ENCODE peak calls at places on chromosomes 3 and 15, in five cellular contexts. G is effector memory CD4-positive, alpha-beta T cell; K is breast epithelium; Z is heart left ventricle; B is colonic mucosa. X is an unnamed sample.

GRCh38 chr3:57805674-57806073 is 49.6 kb downstream of the SLMAP start:
- DNase-seq in G (no peak), K (no peak), Z (no peak), B (no peak), X (no peak)

GRCh38 chr3:150755902-150756301 is 7.1 kb downstream of the SIAH2 start:
- DNase-seq in G (no peak), K (no peak), Z (no peak), B (no peak), X (no peak)

GRCh38 chr3:172323894-172324590 is 124.2 kb downstream of the GHSR start:
- DNase-seq in G (no peak), K (no peak), Z (peak), B (no peak), X (no peak)

GRCh38 chr15:65595960-65596359 is 15.0 kb downstream of the INTS14 start:
- DNase-seq in G (no peak), K (no peak), Z (no peak), B (no peak), X (peak)

GRCh38 chr3:150172356-150172755 is 201.7 kb upstream of the PFN2 start:
- DNase-seq in G (no peak), K (no peak), Z (no peak), B (no peak), X (no peak)

GRCh38 chr15:31459011-31459748 is 132.5 kb downstream of the KLF13 start:
- DNase-seq in G (no peak), K (no peak), Z (no peak), B (no peak), X (no peak)

GRCh38 chr15:68730491-68731317 is 90.0 kb downstream of the ANP32A start:
- DNase-seq in G (no peak), K (no peak), Z (peak), B (peak), X (peak)

GRCh38 chr3:139444446-139444845 is 31.9 kb downstream of the RBP2 start:
- DNase-seq in G (no peak), K (no peak), Z (no peak), B (no peak), X (no peak)

GRCh38 chr3:72953325-72953956 is 43.2 kb upstream of the PPP4R2 start:
- DNase-seq in G (no peak), K (no peak), Z (no peak), B (no peak), X (no peak)

DNA sequence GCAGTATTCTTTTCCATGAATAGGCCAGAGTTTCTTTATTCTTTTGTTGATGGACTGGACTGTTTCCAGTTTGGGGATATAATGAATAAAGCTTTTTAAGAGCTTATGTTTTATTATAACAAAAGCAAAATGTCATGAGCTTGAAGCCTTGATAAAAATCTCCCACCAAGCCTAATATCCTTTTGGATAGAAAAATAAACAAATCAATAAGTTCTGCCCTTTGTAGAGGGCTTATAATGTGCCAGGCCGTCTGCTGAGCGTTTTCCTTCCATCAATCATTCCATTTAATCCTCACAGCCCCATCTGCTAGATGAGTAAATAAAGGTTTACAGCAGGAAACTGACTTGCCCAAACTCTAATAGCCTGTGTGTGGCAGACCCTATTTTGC is 21.4 kb upstream of the RFTN1 start:
- DNase-seq in G (no peak), K (no peak), Z (no peak), B (no peak), X (no peak)
- H3K27ac ChIP-seq in G (no peak), K (no peak), Z (no peak), B (no peak), X (no peak)

GRCh38 chr15:74174216-74174965 is 881 bp downstream of the ISLR start:
- DNase-seq in G (no peak), K (no peak), Z (peak), B (no peak), X (no peak)

GRCh38 chr15:74171965-74172541 is 1.5 kb upstream of the ISLR start:
- DNase-seq in G (no peak), K (no peak), Z (no peak), B (no peak), X (no peak)

GRCh38 chr15:74172751-74173544 is 562 bp upstream of the ISLR start:
- DNase-seq in G (no peak), K (no peak), Z (peak), B (peak), X (no peak)

GRCh38 chr15:74174966-74175270 is 1.4 kb downstream of the ISLR start:
- DNase-seq in G (no peak), K (no peak), Z (peak), B (no peak), X (no peak)

DNA sequence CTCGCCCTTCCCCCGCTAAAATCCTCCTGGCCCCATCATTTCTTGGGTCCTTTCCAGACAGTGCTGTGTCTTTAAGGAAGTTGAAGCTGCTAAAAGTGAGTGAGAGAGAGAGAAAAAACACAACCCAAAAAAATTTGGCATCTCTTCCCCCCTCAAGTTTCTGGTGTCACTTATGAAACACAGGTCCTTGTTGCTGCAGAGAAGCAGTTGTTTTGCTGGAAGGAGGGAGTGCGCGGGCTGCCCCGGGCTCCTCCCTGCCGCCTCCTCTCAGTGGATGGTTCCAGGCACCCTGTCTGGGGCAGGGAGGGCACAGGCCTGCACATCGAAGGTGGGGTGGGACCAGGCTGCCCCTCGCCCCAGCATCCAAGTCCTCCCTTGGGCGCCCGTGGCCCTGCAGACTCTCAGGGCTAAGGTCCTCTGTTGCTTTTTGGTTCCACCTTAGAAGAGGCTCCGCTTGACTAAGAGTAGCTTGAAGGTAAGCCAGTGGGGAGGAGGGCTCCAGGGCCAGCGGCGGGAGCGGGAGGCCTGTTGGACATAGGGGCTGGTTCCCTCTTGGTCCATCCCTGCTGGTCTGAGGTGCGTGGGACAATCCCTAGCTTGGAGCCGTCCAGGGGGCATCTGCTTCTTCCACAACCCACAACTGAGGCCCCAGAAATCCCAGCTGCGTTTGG is at the start of gene ISLR:
- DNase-seq in G (no peak), K (no peak), Z (peak), B (no peak), X (no peak)
- H3K27ac ChIP-seq in G (no peak), K (peak), Z (peak), B (peak), X (no peak)

DNA sequence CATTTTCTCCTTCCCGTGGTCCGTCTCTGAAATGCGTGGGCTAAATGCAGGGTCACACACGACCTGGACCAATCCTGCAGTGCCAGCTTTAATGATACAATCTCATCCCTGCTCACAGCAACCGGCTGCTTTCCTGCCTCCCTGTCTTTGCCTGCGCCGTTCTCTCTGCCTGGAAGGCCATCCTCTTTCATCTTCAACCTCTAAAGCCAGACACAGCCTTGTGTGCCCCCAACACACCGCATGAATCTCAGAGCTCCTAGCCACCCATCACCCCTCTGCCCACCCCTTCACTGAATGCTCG is 14.7 kb downstream of the H1-8 start:
- DNase-seq in G (no peak), K (no peak), Z (no peak), B (no peak), X (no peak)
- H3K27ac ChIP-seq in G (no peak), K (no peak), Z (peak), B (no peak), X (no peak)

DNA sequence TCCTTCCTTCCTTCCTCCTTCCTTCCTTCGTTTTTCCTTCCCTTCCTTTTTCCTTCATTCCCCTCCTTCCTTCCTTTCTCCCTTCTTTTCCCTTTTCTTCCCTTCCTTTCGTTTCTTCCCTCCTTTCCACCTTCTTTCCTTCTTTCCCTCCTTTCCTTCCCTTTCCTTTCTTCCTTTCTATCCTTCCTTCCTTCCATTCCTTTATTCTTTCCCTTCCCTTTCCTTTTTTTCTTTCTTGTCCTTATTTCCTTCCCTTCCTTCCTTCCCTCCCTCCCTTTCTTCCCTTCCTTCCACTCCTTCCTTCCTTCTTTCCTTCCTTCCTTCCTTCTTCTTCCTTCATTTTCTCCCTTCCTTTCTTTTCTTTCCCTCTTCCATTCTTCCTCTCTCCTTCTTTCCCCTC is 394.6 kb downstream of the GABRB3 start:
- DNase-seq in G (no peak), K (no peak), Z (no peak), B (no peak), X (no peak)
- H3K27ac ChIP-seq in G (no peak), K (no peak), Z (no peak), B (no peak), X (no peak)

GRCh38 chr3:152558386-152558785 is 276.5 kb upstream of the P2RY1 start:
- DNase-seq in G (no peak), K (no peak), Z (no peak), B (no peak), X (no peak)

GRCh38 chr3:152556731-152557254 is 278.1 kb upstream of the P2RY1 start:
- DNase-seq in G (no peak), K (no peak), Z (peak), B (no peak), X (no peak)

GRCh38 chr3:152559246-152559645 is 275.7 kb upstream of the P2RY1 start:
- DNase-seq in G (no peak), K (no peak), Z (no peak), B (no peak), X (no peak)

GRCh38 chr3:152554980-152555379 is 280.0 kb upstream of the P2RY1 start:
- DNase-seq in G (no peak), K (no peak), Z (peak), B (no peak), X (no peak)

DNA sequence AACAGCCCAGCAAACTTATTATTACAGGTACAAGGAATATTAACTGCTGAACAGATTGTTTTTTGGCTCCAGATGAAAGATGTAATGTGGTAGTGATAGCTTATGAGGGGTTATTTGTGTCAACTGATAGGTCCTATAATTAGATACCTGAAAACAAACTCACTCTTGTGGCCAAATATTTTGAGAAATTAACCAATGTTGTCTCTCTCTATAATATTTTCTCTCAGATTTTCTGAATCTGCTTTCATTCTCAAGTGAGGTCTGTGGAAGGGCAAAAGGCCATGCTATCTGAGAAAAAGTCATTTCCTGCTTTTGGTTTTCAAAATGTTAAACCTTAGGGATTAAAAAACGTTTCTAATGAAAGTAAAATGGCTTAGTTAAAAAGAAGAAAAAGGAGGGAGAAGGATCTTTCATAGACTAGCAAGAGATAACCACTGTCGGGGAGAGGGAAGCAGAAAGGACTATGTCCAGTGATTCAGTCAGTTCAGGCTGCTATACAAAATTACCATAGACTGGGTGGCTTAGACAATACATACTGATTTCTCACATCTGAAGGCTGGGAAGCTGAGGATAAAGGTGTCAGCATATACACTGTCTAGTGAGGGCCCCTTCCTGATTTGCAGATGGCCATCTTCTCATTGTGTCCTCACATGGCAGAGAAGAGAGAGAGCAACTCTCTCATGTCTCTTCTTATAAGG is 277.5 kb upstream of the P2RY1 start:
- DNase-seq in G (no peak), K (no peak), Z (no peak), B (no peak), X (no peak)
- H3K27ac ChIP-seq in G (no peak), K (peak), Z (peak), B (no peak), X (no peak)